ENCODE peak calls at places on chromosome 2, in five cellular contexts. L, O, Z, R and C are unnamed samples.

GRCh38 chr2:28088970-28089369 is 198.4 kb downstream of the BABAM2 start:
- DNase-seq in L (no peak), O (peak), Z (no peak), R (no peak), C (no peak)

GRCh38 chr2:7974936-7975335 is 706.9 kb upstream of the ID2 start:
- DNase-seq in L (no peak), O (no peak), Z (no peak), R (no peak), C (no peak)

GRCh38 chr2:120760446-120761135 is 24.9 kb downstream of the GLI2 start:
- DNase-seq in L (peak), O (no peak), Z (peak), R (no peak), C (peak)

GRCh38 chr2:117832332-117832731 is 17.8 kb downstream of the DDX18 start:
- DNase-seq in L (no peak), O (no peak), Z (no peak), R (no peak), C (no peak)

GRCh38 chr2:207330912-207331311 is 165.2 kb upstream of the KLF7 start:
- DNase-seq in L (no peak), O (peak), Z (peak), R (peak), C (peak)

GRCh38 chr2:11222845-11223244 is 67.6 kb downstream of the SLC66A3 start:
- DNase-seq in L (no peak), O (no peak), Z (no peak), R (no peak), C (no peak)

GRCh38 chr2:144374163-144374661 is 145.7 kb downstream of the ZEB2 start:
- DNase-seq in L (no peak), O (no peak), Z (no peak), R (no peak), C (no peak)

GRCh38 chr2:106885326-106885725 is 641 bp downstream of the ST6GAL2 start:
- DNase-seq in L (no peak), O (peak), Z (no peak), R (no peak), C (no peak)

GRCh38 chr2:2325538-2325937 is 5.5 kb downstream of the MYT1L start:
- DNase-seq in L (no peak), O (no peak), Z (no peak), R (no peak), C (no peak)

GRCh38 chr2:151720521-151720920 is 13.8 kb downstream of the NEB start:
- DNase-seq in L (no peak), O (no peak), Z (no peak), R (no peak), C (no peak)

GRCh38 chr2:199946836-199947235 is 8.5 kb downstream of the TYW5 start:
- DNase-seq in L (no peak), O (no peak), Z (no peak), R (no peak), C (no peak)

GRCh38 chr2:19738707-19739106 is 163.1 kb downstream of the TTC32 start:
- DNase-seq in L (peak), O (no peak), Z (no peak), R (no peak), C (peak)

GRCh38 chr2:38182518-38183013 is 106.6 kb upstream of the CYP1B1 start:
- DNase-seq in L (no peak), O (no peak), Z (no peak), R (no peak), C (no peak)

GRCh38 chr2:52369176-52369575 is 1337.2 kb upstream of the NRXN1 start:
- DNase-seq in L (no peak), O (no peak), Z (no peak), R (no peak), C (no peak)

GRCh38 chr2:67065046-67065445 is 332.1 kb upstream of the ETAA1 start:
- DNase-seq in L (no peak), O (no peak), Z (no peak), R (no peak), C (no peak)

GRCh38 chr2:234198976-234199375 is 148.5 kb downstream of the SPP2 start:
- DNase-seq in L (no peak), O (no peak), Z (no peak), R (no peak), C (no peak)

DNA sequence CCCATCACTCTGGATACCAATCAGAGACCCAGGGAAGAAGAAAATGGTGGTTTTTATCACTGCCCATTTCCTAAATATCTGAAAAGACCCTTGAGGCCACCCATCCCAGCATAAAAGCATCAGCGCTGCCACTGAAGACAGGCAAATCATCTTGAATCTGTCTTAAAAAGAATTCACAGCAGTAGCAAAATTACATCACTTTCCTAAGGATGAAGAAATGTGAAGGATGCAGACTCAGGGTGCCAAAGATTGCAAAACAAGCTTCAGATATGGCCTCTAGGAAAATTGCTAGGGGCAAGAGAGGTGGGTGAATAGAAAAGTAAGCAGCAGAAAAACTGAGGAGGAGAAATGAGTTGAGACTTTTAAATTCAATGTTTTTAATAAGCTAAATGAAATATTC is 70.0 kb downstream of the SLC25A12 start:
- DNase-seq in L (no peak), O (no peak), Z (no peak), R (no peak), C (no peak)
- TF ChIP-seq EP300 in L (no peak), O (no peak), Z (no peak), R (no peak), C (no peak)

GRCh38 chr2:218807626-218808025 is 24.0 kb downstream of the PRKAG3 start:
- DNase-seq in L (no peak), O (no peak), Z (peak), R (no peak), C (no peak)
- H3K4me3 ChIP-seq in L (no peak), O (no peak), Z (no peak), R (no peak), C (no peak)

DNA sequence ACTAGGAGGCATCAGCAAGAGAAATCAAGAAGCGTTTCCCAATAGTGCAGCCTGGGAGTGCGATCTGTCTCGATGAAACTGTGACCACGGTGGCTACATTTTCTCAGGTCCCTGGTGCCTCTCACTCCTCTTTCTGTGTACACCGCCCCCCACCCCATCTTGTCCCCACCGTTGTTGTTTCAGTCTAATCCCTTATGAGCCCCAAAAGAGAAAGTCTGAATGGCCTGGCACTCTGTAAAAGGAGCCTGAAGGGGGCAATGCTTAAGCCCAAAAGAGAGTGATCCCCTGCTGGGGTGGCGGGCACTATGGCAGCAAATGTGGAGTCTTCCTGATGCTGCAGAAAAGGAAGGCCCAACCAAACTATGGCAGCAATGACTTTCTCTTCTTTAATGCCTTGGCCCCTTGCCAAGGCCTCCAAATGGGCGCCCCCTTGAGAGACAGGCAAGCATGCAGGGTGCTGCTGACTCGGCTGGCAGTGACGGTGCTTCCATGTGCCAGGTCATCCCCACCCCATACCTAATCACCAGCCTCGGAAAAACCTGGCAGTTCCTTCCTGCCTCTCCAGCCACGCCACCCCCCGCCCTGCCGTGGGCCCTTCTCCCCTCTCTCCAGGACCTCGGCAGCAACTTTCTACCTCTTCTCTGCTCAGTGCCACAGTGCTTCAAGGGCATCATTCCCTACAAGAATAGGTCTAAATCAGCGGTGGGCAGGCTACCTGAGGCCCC is 123.0 kb downstream of the CYP26B1 start:
- DNase-seq in L (peak), O (no peak), Z (peak), R (peak), C (peak)
- TF ChIP-seq EP300 in L (no peak), O (no peak), Z (no peak), R (no peak), C (no peak)

GRCh38 chr2:44746856-44747612 is 194.5 kb upstream of the SIX3 start:
- DNase-seq in L (no peak), O (no peak), Z (no peak), R (no peak), C (no peak)
- H3K4me3 ChIP-seq in L (no peak), O (no peak), Z (no peak), R (no peak), C (no peak)

DNA sequence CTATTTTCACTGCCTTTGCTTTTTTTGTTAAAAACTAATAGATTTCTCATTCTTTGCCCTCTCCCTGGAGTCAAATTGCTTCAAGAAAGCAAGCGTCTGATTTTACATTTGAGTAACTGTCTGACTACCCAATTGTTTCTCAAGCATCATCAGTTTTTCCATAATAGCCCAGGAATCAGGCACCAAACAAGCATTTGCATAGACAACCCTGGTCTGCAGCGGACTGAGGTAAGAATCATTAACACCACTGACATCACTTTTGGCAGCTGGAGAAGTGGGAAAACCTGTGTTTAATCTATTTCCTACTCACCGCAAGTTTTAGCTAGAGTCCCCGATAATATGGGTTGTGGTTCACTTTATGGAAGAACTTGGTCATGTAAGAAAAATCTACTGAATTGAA is 55.7 kb downstream of the IRS1 start:
- DNase-seq in L (no peak), O (no peak), Z (no peak), R (no peak), C (no peak)
- TF ChIP-seq EP300 in L (no peak), O (no peak), Z (no peak), R (no peak), C (no peak)

DNA sequence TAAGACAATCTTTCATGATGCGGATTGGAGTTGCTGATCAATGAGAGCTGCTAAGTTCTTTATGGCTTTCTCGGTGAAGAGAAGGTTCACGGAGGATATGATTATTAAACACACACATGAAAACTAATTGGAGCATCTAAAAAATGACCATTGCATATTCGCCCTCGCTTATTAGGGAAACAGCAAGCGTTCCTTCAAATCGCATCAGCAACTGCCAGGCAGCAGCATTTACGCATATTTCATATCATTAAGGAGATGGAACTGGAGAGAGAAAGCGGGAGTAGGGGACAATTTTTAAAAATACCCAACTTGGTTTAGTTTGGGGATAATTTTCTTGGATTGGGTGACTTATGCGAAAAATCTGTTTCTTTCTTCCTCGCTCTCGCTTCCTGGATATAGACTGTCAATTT is 693 bp downstream of the EML6 start:
- DNase-seq in L (no peak), O (no peak), Z (no peak), R (no peak), C (no peak)
- H3K4me3 ChIP-seq in L (peak), O (peak), Z (peak), R (peak), C (peak)